ENCODE peak calls at places on chromosomes 4 and X, in seven cellular contexts. E, B, G, Z, P, U and N are unnamed samples. For H3K36me3 and H3K4me1, the result is how much of the 10 kb centered on the place peaks cover.

GRCh38 chr4:26321326-26322276 is 787 bp downstream of the RBPJ start:
- DNase-seq in E (peak), B (no peak), G (peak), Z (no peak), P (peak), U (peak), N (peak)

GRCh38 chr4:182478475-182478874 is 235.3 kb downstream of the TENM3 start:
- DNase-seq in E (no peak), B (no peak), G (no peak), Z (no peak), P (no peak), U (no peak), N (no peak)

GRCh38 chr4:147828361-147828760 is 96.5 kb downstream of the ARHGAP10 start:
- DNase-seq in E (no peak), B (no peak), G (no peak), Z (no peak), P (no peak), U (no peak), N (no peak)

GRCh38 chrX:123562342-123563146 is 170.3 kb downstream of the THOC2 start:
- DNase-seq in E (no peak), B (no peak), G (no peak), Z (no peak), P (no peak), U (no peak), N (no peak)

GRCh38 chrX:153885968-153886903 is at the start of gene L1CAM:
- DNase-seq in E (no peak), B (peak), G (no peak), Z (no peak), P (no peak), U (no peak), N (peak)

GRCh38 chr4:12173496-12173895 is 744.8 kb upstream of the HS3ST1 start:
- DNase-seq in E (no peak), B (no peak), G (no peak), Z (no peak), P (no peak), U (no peak), N (no peak)

GRCh38 chr4:104491826-104492771 is 2.6 kb downstream of the CXXC4 start:
- DNase-seq in E (no peak), B (no peak), G (peak), Z (no peak), P (no peak), U (peak), N (no peak)

GRCh38 chrX:19579485-19579884 is 64.2 kb upstream of the MAP3K15 start:
- DNase-seq in E (no peak), B (no peak), G (no peak), Z (no peak), P (no peak), U (no peak), N (no peak)

GRCh38 chrX:302975-303374 is 15.6 kb downstream of the GTPBP6 start:
- DNase-seq in E (no peak), B (peak), G (peak), Z (no peak), P (no peak), U (no peak), N (no peak)

GRCh38 chr4:99868126-99868596 is 26.1 kb downstream of the LAMTOR3 start:
- DNase-seq in E (no peak), B (no peak), G (no peak), Z (no peak), P (no peak), U (peak), N (no peak)

GRCh38 chr4:141654098-141654497 is 17.7 kb downstream of the IL15 start:
- DNase-seq in E (no peak), B (no peak), G (no peak), Z (peak), P (no peak), U (no peak), N (peak)

GRCh38 chrX:1464282-1465131 is 11.8 kb upstream of the ASMTL start:
- DNase-seq in E (peak), B (no peak), G (peak), Z (no peak), P (peak), U (no peak), N (peak)

GRCh38 chr4:139129206-139129605 is 47.8 kb downstream of the ELF2 start:
- DNase-seq in E (no peak), B (no peak), G (no peak), Z (no peak), P (no peak), U (no peak), N (no peak)

GRCh38 chr4:2071252-2071911 is 12.3 kb downstream of the NAT8L start:
- DNase-seq in E (peak), B (peak), G (peak), Z (no peak), P (peak), U (no peak), N (peak)

GRCh38 chrX:4708970-4709760 is 995.7 kb upstream of the PRKX start:
- DNase-seq in E (no peak), B (no peak), G (no peak), Z (no peak), P (no peak), U (no peak), N (no peak)

GRCh38 chr4:70772929-70773555 is 51.3 kb downstream of the RUFY3 start:
- DNase-seq in E (no peak), B (no peak), G (no peak), Z (no peak), P (no peak), U (no peak), N (no peak)

GRCh38 chrX:7996414-7996813 is 69.2 kb upstream of the PNPLA4 start:
- DNase-seq in E (no peak), B (no peak), G (peak), Z (no peak), P (no peak), U (no peak), N (no peak)

GRCh38 chrX:107731831-107732502 is 43.6 kb downstream of the TSC22D3 start:
- DNase-seq in E (peak), B (peak), G (no peak), Z (peak), P (peak), U (peak), N (peak)

GRCh38 chrX:2228466-2228865 is 272.3 kb downstream of the DHRSX start:
- DNase-seq in E (no peak), B (no peak), G (no peak), Z (no peak), P (no peak), U (no peak), N (no peak)

GRCh38 chr4:141713771-141714445 is 77.5 kb downstream of the IL15 start:
- DNase-seq in E (no peak), B (no peak), G (no peak), Z (no peak), P (no peak), U (no peak), N (no peak)

GRCh38 chr4:176443646-176444409 is 124.1 kb downstream of the SPCS3 start:
- DNase-seq in E (no peak), B (no peak), G (no peak), Z (no peak), P (no peak), U (no peak), N (no peak)

GRCh38 chr4:10015140-10015753 is 6.0 kb downstream of the SLC2A9 start:
- DNase-seq in E (no peak), B (no peak), G (no peak), Z (no peak), P (no peak), U (peak), N (no peak)

GRCh38 chrX:70196961-70197805 is 19.9 kb downstream of the DGAT2L6 start:
- DNase-seq in E (peak), B (no peak), G (peak), Z (no peak), P (no peak), U (peak), N (peak)

GRCh38 chrX:136259543-136259942 is 8.3 kb upstream of the MAP7D3 start:
- DNase-seq in E (no peak), B (no peak), G (peak), Z (no peak), P (no peak), U (no peak), N (no peak)

GRCh38 chr4:82820689-82821088 is 22.1 kb upstream of the SCD5 start:
- DNase-seq in E (no peak), B (no peak), G (no peak), Z (no peak), P (no peak), U (no peak), N (no peak)

GRCh38 chrX:74434336-74434735 is 13.0 kb downstream of the SLC16A2 start:
- DNase-seq in E (no peak), B (no peak), G (no peak), Z (no peak), P (no peak), U (no peak), N (no peak)

GRCh38 chrX:41677183-41677582 is 11.6 kb upstream of the GPR34 start:
- DNase-seq in E (no peak), B (no peak), G (no peak), Z (no peak), P (no peak), U (no peak), N (no peak)

GRCh38 chr4:66667249-66667648 is 878.1 kb downstream of the CENPC start:
- DNase-seq in E (no peak), B (no peak), G (no peak), Z (no peak), P (no peak), U (no peak), N (no peak)

GRCh38 chrX:19863237-19864223 is 23.9 kb downstream of the SH3KBP1 start:
- DNase-seq in E (no peak), B (no peak), G (no peak), Z (no peak), P (no peak), U (no peak), N (no peak)

GRCh38 chr4:76257824-76258223 is 6.3 kb downstream of the FAM47E start:
- DNase-seq in E (no peak), B (no peak), G (no peak), Z (no peak), P (no peak), U (no peak), N (no peak)

GRCh38 chrX:16528620-16529019 is 121.3 kb upstream of the S100G start:
- DNase-seq in E (no peak), B (no peak), G (peak), Z (no peak), P (no peak), U (no peak), N (no peak)

GRCh38 chr4:107468812-107469211 is 251.2 kb downstream of the PAPSS1 start:
- DNase-seq in E (no peak), B (no peak), G (no peak), Z (no peak), P (no peak), U (no peak), N (no peak)

GRCh38 chrX:152072236-152072635 is 66.1 kb downstream of the MAGEA10 start:
- DNase-seq in E (no peak), B (no peak), G (no peak), Z (no peak), P (no peak), U (peak), N (no peak)

GRCh38 chrX:129472116-129472515 is 51.2 kb downstream of the SMARCA1 start:
- DNase-seq in E (no peak), B (no peak), G (no peak), Z (no peak), P (no peak), U (peak), N (no peak)

GRCh38 chr4:176635372-176636261 is 157.1 kb downstream of the VEGFC start:
- DNase-seq in E (no peak), B (no peak), G (no peak), Z (no peak), P (no peak), U (no peak), N (no peak)

GRCh38 chr4:30854566-30854965 is 134.4 kb downstream of the PCDH7 start:
- DNase-seq in E (no peak), B (no peak), G (no peak), Z (no peak), P (no peak), U (no peak), N (no peak)

GRCh38 chr4:81883004-81883403 is 411.3 kb upstream of the RASGEF1B start:
- DNase-seq in E (no peak), B (no peak), G (no peak), Z (no peak), P (no peak), U (no peak), N (no peak)

GRCh38 chr4:180335571-180335970 is 1907.6 kb upstream of the TENM3 start:
- DNase-seq in E (no peak), B (no peak), G (no peak), Z (no peak), P (no peak), U (no peak), N (no peak)

GRCh38 chr4:26360273-26360672 is 39.5 kb downstream of the RBPJ start:
- DNase-seq in E (no peak), B (no peak), G (no peak), Z (no peak), P (no peak), U (no peak), N (no peak)

GRCh38 chr4:159697322-159698283 is 594.7 kb downstream of the RAPGEF2 start:
- DNase-seq in E (no peak), B (no peak), G (no peak), Z (no peak), P (no peak), U (no peak), N (no peak)

GRCh38 chrX:10634681-10635161 is 14.3 kb upstream of the MID1 start:
- DNase-seq in E (no peak), B (no peak), G (no peak), Z (no peak), P (no peak), U (no peak), N (no peak)
- H3K4me3 ChIP-seq in E (no peak), B (no peak), G (no peak), Z (no peak), P (no peak), U (no peak), N (no peak)

GRCh38 chr4:118746251-118746919 is 61.2 kb downstream of the METTL14 start:
- DNase-seq in E (no peak), B (no peak), G (no peak), Z (no peak), P (peak), U (peak), N (peak)
- H3K36me3 ChIP-seq in E (under half), B (under half), G (under half), Z (under half), P (under half), U (under half), N (under half)

GRCh38 chr4:113474017-113474416 is 287.5 kb downstream of the CAMK2D start:
- DNase-seq in E (no peak), B (no peak), G (no peak), Z (no peak), P (no peak), U (no peak), N (no peak)

GRCh38 chr4:113471141-113471860 is 290.2 kb downstream of the CAMK2D start:
- DNase-seq in E (no peak), B (no peak), G (no peak), Z (no peak), P (no peak), U (no peak), N (no peak)

GRCh38 chr4:113469926-113470325 is 291.6 kb downstream of the CAMK2D start:
- DNase-seq in E (no peak), B (no peak), G (no peak), Z (no peak), P (no peak), U (no peak), N (no peak)

GRCh38 chr4:113469023-113469390 is 292.5 kb downstream of the CAMK2D start:
- DNase-seq in E (no peak), B (no peak), G (no peak), Z (no peak), P (no peak), U (no peak), N (no peak)

GRCh38 chr4:113472864-113473263 is 288.7 kb downstream of the CAMK2D start:
- DNase-seq in E (no peak), B (no peak), G (no peak), Z (no peak), P (no peak), U (no peak), N (no peak)
- H3K4me1 ChIP-seq in E (under half), B (under half), G (under half), Z (half or more), P (under half), U (under half), N (under half)

DNA sequence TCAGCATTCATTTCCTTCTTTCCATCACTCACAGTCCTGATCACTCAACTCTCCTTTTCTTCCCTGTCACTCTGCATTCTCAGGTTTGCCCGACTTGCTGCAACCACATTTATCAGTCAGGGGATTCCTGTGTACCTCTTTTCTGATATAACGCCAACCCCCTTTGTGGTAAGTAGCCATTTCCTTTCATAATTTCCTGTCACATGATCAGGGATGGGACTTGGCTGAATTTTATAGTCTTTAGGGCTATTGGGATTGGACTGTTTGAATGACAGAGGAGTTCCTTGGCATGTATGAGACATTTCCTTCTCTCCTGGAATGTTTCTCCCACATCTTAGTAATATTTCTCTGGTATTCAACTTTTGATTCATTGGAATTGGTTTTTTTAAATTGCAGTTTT is 11.0 kb downstream of the PGM2 start:
- DNase-seq in E (no peak), B (no peak), G (no peak), Z (no peak), P (no peak), U (no peak), N (no peak)
- H3K4me3 ChIP-seq in E (no peak), B (no peak), G (no peak), Z (no peak), P (no peak), U (no peak), N (no peak)

GRCh38 chr4:84727491-84727890 is 144.6 kb downstream of the CDS1 start:
- DNase-seq in E (no peak), B (no peak), G (no peak), Z (no peak), P (no peak), U (no peak), N (no peak)

GRCh38 chr4:84733343-84734033 is 150.6 kb downstream of the CDS1 start:
- DNase-seq in E (no peak), B (no peak), G (no peak), Z (no peak), P (no peak), U (no peak), N (peak)

GRCh38 chr4:84734037-84734436 is 151.1 kb downstream of the CDS1 start:
- DNase-seq in E (no peak), B (no peak), G (no peak), Z (no peak), P (no peak), U (no peak), N (no peak)

GRCh38 chr4:84726356-84726755 is 143.4 kb downstream of the CDS1 start:
- DNase-seq in E (no peak), B (no peak), G (no peak), Z (no peak), P (no peak), U (no peak), N (no peak)

DNA sequence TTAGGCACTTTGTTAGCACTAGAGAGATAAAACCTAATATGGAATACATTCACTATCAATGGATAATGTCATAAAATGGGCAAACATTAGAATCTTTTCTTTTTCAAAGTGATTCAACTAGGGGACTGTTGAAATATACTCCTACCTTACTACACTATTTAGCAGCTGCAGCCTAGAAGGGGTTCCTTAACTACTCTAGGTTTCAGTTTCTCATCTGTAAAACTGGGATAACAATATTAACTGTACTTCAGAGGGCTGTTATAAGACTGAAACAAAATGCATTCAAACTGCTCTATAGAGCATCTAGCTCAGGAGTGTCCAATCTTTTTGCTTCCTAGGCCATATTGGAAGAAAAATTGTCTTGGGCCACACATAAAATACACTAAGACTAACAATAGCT is 147.4 kb downstream of the CDS1 start:
- DNase-seq in E (no peak), B (no peak), G (no peak), Z (no peak), P (no peak), U (no peak), N (no peak)
- H3K36me3 ChIP-seq in E (under half), B (under half), G (under half), Z (half or more), P (under half), U (under half), N (under half)

GRCh38 chr4:184817494-184818215 is 8.1 kb downstream of the ACSL1 start:
- DNase-seq in E (peak), B (no peak), G (no peak), Z (no peak), P (no peak), U (no peak), N (peak)
- H3K4me1 ChIP-seq in E (under half), B (under half), G (under half), Z (half or more), P (under half), U (under half), N (half or more)

GRCh38 chr4:84796388-84796787 is 170.1 kb downstream of the WDFY3 start:
- DNase-seq in E (no peak), B (no peak), G (no peak), Z (no peak), P (no peak), U (no peak), N (no peak)

GRCh38 chr4:84790769-84791565 is 175.5 kb downstream of the WDFY3 start:
- DNase-seq in E (no peak), B (no peak), G (no peak), Z (no peak), P (no peak), U (no peak), N (no peak)

GRCh38 chr4:84792366-84793301 is 173.9 kb downstream of the WDFY3 start:
- DNase-seq in E (no peak), B (no peak), G (no peak), Z (no peak), P (no peak), U (no peak), N (no peak)
- H3K4me3 ChIP-seq in E (no peak), B (no peak), G (no peak), Z (no peak), P (no peak), U (no peak), N (no peak)

DNA sequence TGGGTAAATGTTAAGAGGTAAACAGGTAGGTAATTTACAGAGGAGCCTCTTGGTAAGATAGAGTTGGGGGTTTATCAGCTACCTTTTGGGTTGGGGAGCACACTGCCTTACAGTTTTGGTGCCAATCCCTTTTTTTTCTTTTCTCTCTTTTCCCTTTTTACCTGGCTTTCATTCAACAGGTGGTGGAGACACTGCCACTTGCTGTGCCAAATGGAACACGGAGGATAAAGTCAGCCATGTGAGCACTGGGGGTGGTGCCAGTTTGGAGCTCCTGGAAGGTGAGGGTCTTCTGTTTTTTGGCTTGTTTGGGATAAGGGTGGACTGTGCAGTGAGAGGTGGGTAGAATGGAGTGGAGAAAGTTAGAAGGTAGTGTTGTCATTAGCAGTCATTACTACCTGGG is 14.3 kb downstream of the TAF9B start:
- DNase-seq in E (no peak), B (no peak), G (no peak), Z (no peak), P (no peak), U (no peak), N (no peak)
- H3K36me3 ChIP-seq in E (half or more), B (under half), G (under half), Z (half or more), P (under half), U (under half), N (under half)

GRCh38 chr4:37884855-37885487 is 5.9 kb upstream of the TBC1D1 start:
- DNase-seq in E (no peak), B (no peak), G (no peak), Z (no peak), P (no peak), U (no peak), N (no peak)
- H3K4me1 ChIP-seq in E (under half), B (under half), G (under half), Z (under half), P (under half), U (under half), N (under half)